ENCODE peak calls at places on chromosome 14, in five cellular contexts. M is NCI-H82; Z is upper lobe of left lung; H is non-pigmented ciliary epithelial cell; Q is activated CD4-positive, alpha-beta T cell treated with anti-CD3 and anti-CD28 coated beads, Interleukin-2, amount 10 ng/mL, durations not matched to agents 7 days and 5 days. Y is an unnamed sample.

GRCh38 chr14:91509083-91509877 is 830 bp downstream of the PPP4R3A start:
- DNase-seq in M (peak), Z (peak), H (no peak), Q (peak), Y (no peak)

GRCh38 chr14:75980856-75981255 is 939 bp downstream of the TGFB3 start:
- DNase-seq in M (no peak), Z (peak), H (no peak), Q (no peak), Y (no peak)

GRCh38 chr14:24880689-24881088 is 169.3 kb downstream of the STXBP6 start:
- DNase-seq in M (no peak), Z (no peak), H (no peak), Q (no peak), Y (no peak)

GRCh38 chr14:61381589-61381988 is 60.2 kb downstream of the PRKCH start:
- DNase-seq in M (no peak), Z (peak), H (no peak), Q (no peak), Y (no peak)

GRCh38 chr14:101873401-101873800 is 91.0 kb upstream of the DYNC1H1 start:
- DNase-seq in M (no peak), Z (no peak), H (no peak), Q (no peak), Y (no peak)

GRCh38 chr14:94681300-94682060 is 69.3 kb downstream of the SERPINA3 start:
- DNase-seq in M (peak), Z (peak), H (no peak), Q (peak), Y (no peak)

GRCh38 chr14:54650331-54651017 is 83.5 kb downstream of the SAMD4A start:
- DNase-seq in M (no peak), Z (peak), H (no peak), Q (no peak), Y (no peak)

GRCh38 chr14:28242895-28243294 is 523.7 kb upstream of the FOXG1 start:
- DNase-seq in M (peak), Z (no peak), H (no peak), Q (no peak), Y (no peak)

Y was measured in AG04449.